ENCODE peak calls at places on chromosomes 5 and 9, in seven cellular contexts. G is H9, N is neuronal stem cell, E is IMR-90, F is mesendoderm, Y is H1, A is trophoblast cell. S is an unnamed sample.
A peak's percentile ranks its signal among the peaks of the same experiment; 100 is the strongest.

GRCh38 chr9:98547606-98548005 is 161.1 kb downstream of the GABBR2 start:
- DNase-seq in G (no peak), N (no peak), E (no peak), F (no peak), Y (no peak), A (peak; percentile 14), S (no peak)

GRCh38 chr9:112493738-112494137 is 7.1 kb downstream of the KIAA1958 start:
- DNase-seq in G (no peak), N (no peak), E (no peak), F (no peak), Y (no peak), A (no peak), S (no peak)

GRCh38 chr5:80061541-80061940 is 26.4 kb downstream of the THBS4 start:
- DNase-seq in G (no peak), N (no peak), E (no peak), F (no peak), Y (no peak), A (no peak), S (no peak)

GRCh38 chr9:134262035-134262434 is 64.2 kb upstream of the RXRA start:
- DNase-seq in G (no peak), N (no peak), E (no peak), F (no peak), Y (no peak), A (no peak), S (no peak)

GRCh38 chr9:81388831-81389230 is 300.5 kb downstream of the TLE1 start:
- DNase-seq in G (no peak), N (no peak), E (no peak), F (no peak), Y (no peak), A (no peak), S (no peak)

GRCh38 chr9:134382733-134383132 is 56.5 kb downstream of the RXRA start:
- DNase-seq in G (no peak), N (no peak), E (no peak), F (no peak), Y (no peak), A (no peak), S (no peak)

GRCh38 chr5:137264573-137264972 is 234.6 kb downstream of the SPOCK1 start:
- DNase-seq in G (no peak), N (no peak), E (peak; percentile 57), F (no peak), Y (no peak), A (no peak), S (peak; percentile 30)

GRCh38 chr9:112112519-112112918 is 62.6 kb downstream of the SUSD1 start:
- DNase-seq in G (no peak), N (no peak), E (peak; percentile 92), F (no peak), Y (no peak), A (peak; percentile 39), S (peak; percentile 93)

GRCh38 chr9:14485366-14485765 is 171.4 kb upstream of the NFIB start:
- DNase-seq in G (no peak), N (no peak), E (peak; percentile 13), F (no peak), Y (no peak), A (no peak), S (peak; percentile 3)

GRCh38 chr5:137036630-137037029 is 462.5 kb downstream of the SPOCK1 start:
- DNase-seq in G (peak; percentile 83), N (peak; percentile 12), E (no peak), F (peak; percentile 97), Y (peak; percentile 61), A (no peak), S (no peak)

GRCh38 chr9:27535701-27536118 is 6.1 kb upstream of the MOB3B start:
- DNase-seq in G (peak; percentile 82), N (no peak), E (no peak), F (peak; percentile 88), Y (no peak), A (peak; percentile 12), S (no peak)

GRCh38 chr5:96258692-96259091 is 174.4 kb downstream of the PCSK1 start:
- DNase-seq in G (no peak), N (no peak), E (no peak), F (no peak), Y (no peak), A (no peak), S (no peak)

GRCh38 chr5:123449424-123449823 is 26.2 kb upstream of the CEP120 start:
- DNase-seq in G (no peak), N (no peak), E (no peak), F (no peak), Y (no peak), A (no peak), S (no peak)

GRCh38 chr5:74641014-74641777 is 668 bp upstream of the ENC1 start:
- DNase-seq in G (peak; percentile 84), N (peak; percentile 65), E (peak; percentile 64), F (peak; percentile 86), Y (no peak), A (peak; percentile 38), S (peak; percentile 87)

GRCh38 chr9:105064248-105065118 is 136.5 kb upstream of the ABCA1 start:
- DNase-seq in G (peak; percentile 37), N (peak; percentile 18), E (peak; percentile 97), F (peak; percentile 55), Y (no peak), A (peak; percentile 98), S (peak; percentile 99)

GRCh38 chr9:3479516-3480352 is 46.1 kb downstream of the RFX3 start:
- DNase-seq in G (no peak), N (no peak), E (no peak), F (peak; percentile 51), Y (no peak), A (no peak), S (no peak)

GRCh38 chr9:86732514-86732913 is 214.8 kb downstream of the GAS1 start:
- DNase-seq in G (no peak), N (no peak), E (peak; percentile 92), F (no peak), Y (no peak), A (no peak), S (no peak)

GRCh38 chr5:59287361-59287760 is 606.2 kb downstream of the PDE4D start:
- DNase-seq in G (no peak), N (no peak), E (no peak), F (peak; percentile 23), Y (no peak), A (no peak), S (no peak)

GRCh38 chr5:59285300-59286017 is 608.1 kb downstream of the PDE4D start:
- DNase-seq in G (no peak), N (no peak), E (no peak), F (no peak), Y (no peak), A (no peak), S (no peak)

GRCh38 chr5:59287884-59288283 is 605.6 kb downstream of the PDE4D start:
- DNase-seq in G (no peak), N (no peak), E (no peak), F (no peak), Y (no peak), A (no peak), S (no peak)

DNA sequence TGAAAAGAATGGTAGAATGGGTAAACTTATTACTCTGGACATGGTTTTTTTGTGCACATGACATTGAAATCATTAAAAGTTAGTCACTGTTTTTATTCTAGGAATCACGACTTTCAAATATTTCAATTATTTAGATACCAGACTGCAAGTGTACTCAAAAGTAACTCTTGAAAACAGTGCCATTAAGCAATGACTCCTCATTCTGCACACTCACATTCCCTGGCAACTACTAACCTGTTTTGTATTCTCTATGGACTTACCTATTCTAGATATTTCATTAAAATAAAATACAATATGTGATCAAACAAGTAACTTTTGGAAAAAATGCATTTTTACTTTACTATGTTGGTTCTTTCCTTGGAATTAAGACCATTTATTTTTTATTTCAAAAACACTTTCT is 607.0 kb downstream of the PDE4D start:
- DNase-seq in G (no peak), N (no peak), E (no peak), F (no peak), Y (no peak), A (no peak), S (no peak)
- H3K18ac ChIP-seq in G (no peak overlapping the region), N (no peak overlapping the region), E (no peak overlapping the region), F (no peak overlapping the region), Y (no peak overlapping the region), A (no peak overlapping the region), S (no peak overlapping the region)

GRCh38 chr5:117359895-117360294 is 785.3 kb upstream of the SEMA6A start:
- DNase-seq in G (no peak), N (no peak), E (no peak), F (no peak), Y (no peak), A (no peak), S (no peak)

DNA sequence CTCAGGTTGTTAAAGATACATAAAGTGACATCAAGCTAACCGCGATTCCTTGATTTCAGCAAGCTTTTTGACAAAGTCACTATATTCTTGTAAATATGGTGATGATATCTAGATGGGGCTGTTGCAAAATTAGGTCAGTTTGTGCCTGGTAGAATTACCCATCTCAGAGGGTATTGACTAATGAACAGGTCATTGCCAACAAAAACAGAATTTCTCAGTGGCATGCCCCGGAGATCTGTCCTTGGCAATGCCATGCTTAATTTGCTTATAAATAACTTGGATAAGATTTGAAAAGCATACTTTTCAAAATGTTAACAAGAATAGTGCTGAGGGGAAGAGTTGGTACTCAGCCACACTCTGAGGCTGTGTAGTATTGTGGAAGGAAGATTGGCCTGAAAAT is 783.3 kb upstream of the SEMA6A start:
- DNase-seq in G (no peak), N (no peak), E (no peak), F (no peak), Y (no peak), A (no peak), S (no peak)
- H3K18ac ChIP-seq in G (no peak overlapping the region), N (no peak overlapping the region), E (no peak overlapping the region), F (no peak overlapping the region), Y (no peak overlapping the region), A (no peak overlapping the region), S (no peak overlapping the region)

GRCh38 chr5:36854402-36855140 is 22.0 kb upstream of the NIPBL start:
- DNase-seq in G (peak; percentile 54), N (no peak), E (no peak), F (peak; percentile 40), Y (no peak), A (no peak), S (no peak)

GRCh38 chr5:36855141-36855495 is 21.5 kb upstream of the NIPBL start:
- DNase-seq in G (no peak), N (no peak), E (no peak), F (no peak), Y (no peak), A (no peak), S (no peak)
- H3K18ac ChIP-seq in G (no peak overlapping the region), N (no peak overlapping the region), E (no peak overlapping the region), F (no peak overlapping the region), Y (no peak overlapping the region), A (no peak overlapping the region), S (no peak overlapping the region)

GRCh38 chr9:15831384-15831783 is 278.5 kb downstream of the CCDC171 start:
- DNase-seq in G (no peak), N (no peak), E (no peak), F (no peak), Y (no peak), A (no peak), S (no peak)
- H3K18ac ChIP-seq in G (no peak overlapping the region), N (no peak overlapping the region), E (no peak overlapping the region), F (no peak overlapping the region), Y (no peak overlapping the region), A (no peak overlapping the region), S (no peak overlapping the region)

DNA sequence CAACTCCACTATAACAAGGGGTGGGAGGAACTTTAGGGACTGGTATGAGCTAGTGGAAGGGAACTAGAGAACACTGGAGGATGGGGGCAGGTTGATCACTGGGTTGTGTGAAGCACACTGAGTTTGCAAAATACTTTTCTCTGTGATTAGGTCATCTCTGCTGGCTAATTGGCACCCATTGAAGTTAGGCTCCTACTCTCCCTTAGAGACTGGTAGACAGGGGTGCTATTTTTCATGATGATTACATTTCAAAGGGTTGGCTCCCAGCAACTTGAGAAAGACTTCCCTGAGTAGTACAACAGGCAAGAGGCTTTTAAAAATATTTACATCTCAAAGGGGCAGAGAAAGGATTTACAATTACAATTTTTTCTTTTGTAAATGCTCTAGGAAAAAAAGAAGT is 50.4 kb upstream of the MTAP start:
- DNase-seq in G (peak; percentile 62), N (peak; percentile 5), E (no peak), F (peak; percentile 40), Y (peak; percentile 36), A (no peak), S (no peak)
- H3K18ac ChIP-seq in G (no peak overlapping the region), N (no peak overlapping the region), E (no peak overlapping the region), F (no peak overlapping the region), Y (no peak overlapping the region), A (no peak overlapping the region), S (no peak overlapping the region)

S was measured in mesenchymal stem cell.